ENCODE peak calls at places on chromosome 13, in ten cellular contexts. O is cerebellar cortex; E is OCI-LY7; J is caudate nucleus; M is stimulated activated CD4-positive, alpha-beta T cell treated with anti-CD3 and anti-CD28 coated beads, TNF-alpha, amount 100 ng/mL, for 48 hours; K is stimulated activated CD8-positive, alpha-beta memory T cell treated with anti-CD3 and anti-CD28 coated beads, Interleukin-4, amount 100 ng/mL, for 48 hours; A is left ventricle myocardium superior; D is amniotic epithelial cell; S is T-helper 9 cell; Y is GM13977. Z is an unnamed sample.

GRCh38 chr13:46168341-46168740 is 13.6 kb downstream of the LCP1 start:
- DNase-seq in J (no peak), M (no peak), S (no peak), Y (no peak), K (peak; percentile 64), E (no peak), A (no peak), D (peak; percentile 68), O (no peak), Z (peak; percentile 43)

GRCh38 chr13:46035066-46035465 is 17.5 kb downstream of the ZC3H13 start:
- DNase-seq in J (no peak), E (no peak), Y (no peak), S (no peak), M (no peak), O (no peak), A (no peak), K (no peak), D (no peak), Z (no peak)

GRCh38 chr13:94345374-94346195 is 133.9 kb downstream of the DCT start:
- DNase-seq in E (peak; percentile 1), S (no peak), M (no peak), A (no peak), Y (no peak), O (no peak), K (no peak), D (peak; percentile 46), J (no peak), Z (peak; percentile 70)

GRCh38 chr13:59659981-59660380 is 503.7 kb downstream of the DIAPH3 start:
- DNase-seq in S (no peak), Y (no peak), J (no peak), E (no peak), K (no peak), O (no peak), D (no peak), M (no peak), A (no peak), Z (no peak)

GRCh38 chr13:27808866-27809546 is 16.7 kb downstream of the GSX1 start:
- DNase-seq in O (no peak), M (no peak), E (no peak), J (no peak), Y (no peak), K (no peak), A (no peak), D (no peak), S (no peak), Z (no peak)

GRCh38 chr13:100461309-100462035 is 127.1 kb downstream of the GGACT start:
- DNase-seq in K (no peak), J (no peak), A (no peak), Y (no peak), D (peak; percentile 33), E (no peak), O (no peak), S (no peak), M (no peak), Z (no peak)

GRCh38 chr13:107942030-107942617 is 273.2 kb downstream of the LIG4 start:
- DNase-seq in Y (no peak), M (no peak), O (no peak), E (no peak), S (no peak), A (no peak), D (no peak), K (no peak), J (no peak), Z (no peak)

GRCh38 chr13:20159646-20160345 is 1.1 kb downstream of the GJA3 start:
- DNase-seq in M (no peak), E (no peak), J (no peak), K (no peak), O (no peak), A (no peak), S (no peak), D (peak; percentile 27), Y (no peak), Z (peak; percentile 32)

GRCh38 chr13:33628662-33629061 is 189.3 kb upstream of the RFC3 start:
- DNase-seq in A (no peak), J (no peak), E (no peak), K (no peak), O (no peak), Y (no peak), M (no peak), S (no peak), D (no peak), Z (no peak)

GRCh38 chr13:95087746-95088305 is 213.4 kb downstream of the ABCC4 start:
- DNase-seq in D (peak; percentile 96), K (no peak), E (no peak), O (no peak), S (no peak), J (no peak), A (no peak), M (no peak), Y (no peak), Z (peak; percentile 78)

GRCh38 chr13:98957731-98958442 is 20.0 kb downstream of the DOCK9 start:
- DNase-seq in E (no peak), J (no peak), S (no peak), O (no peak), M (no peak), Y (no peak), K (no peak), D (no peak), A (no peak), Z (no peak)

GRCh38 chr13:28658539-28658795 is 463 bp upstream of the POMP start:
- DNase-seq in O (no peak), M (no peak), K (no peak), A (no peak), Y (no peak), D (no peak), J (no peak), E (no peak), S (no peak), Z (no peak)

GRCh38 chr13:113077953-113078894 is 27.4 kb upstream of the F7 start:
- DNase-seq in Y (no peak), S (no peak), E (no peak), J (no peak), A (peak; percentile 21), O (no peak), M (no peak), K (no peak), D (no peak), Z (no peak)

GRCh38 chr13:90201198-90201597 is 1146.3 kb upstream of the MIR17HG start:
- DNase-seq in J (no peak), O (no peak), S (no peak), M (no peak), K (no peak), D (peak; percentile 91), E (no peak), Y (no peak), A (peak; percentile 34), Z (peak; percentile 29)

GRCh38 chr13:45623516-45624090 is 8.1 kb upstream of the ERICH6B start:
- DNase-seq in M (no peak), S (no peak), O (peak; percentile 4), Y (peak; percentile 45), K (no peak), E (peak; percentile 14), D (peak; percentile 11), J (no peak), A (no peak), Z (peak; percentile 39)

GRCh38 chr13:21060063-21060826 is 1.1 kb downstream of the LATS2 start:
- DNase-seq in J (no peak), S (no peak), A (peak; percentile 82), D (peak; percentile 56), Y (peak; percentile 50), K (peak; percentile 33), E (no peak), M (no peak), O (peak; percentile 43), Z (peak; percentile 59)

GRCh38 chr13:40149611-40150283 is 494.3 kb downstream of the COG6 start:
- DNase-seq in K (no peak), A (no peak), M (no peak), S (no peak), Y (no peak), D (peak; percentile 99), J (no peak), E (no peak), O (no peak), Z (peak; percentile 95)

GRCh38 chr13:19060311-19061002 is 121.2 kb downstream of the TUBA3C start:
- DNase-seq in D (no peak), E (no peak), K (no peak), O (no peak), J (no peak), S (no peak), A (no peak), Y (no peak), M (no peak), Z (no peak)

GRCh38 chr13:28138756-28139470 is 568 bp downstream of the PAN3 start:
- DNase-seq in E (peak; percentile 84), J (peak; percentile 78), A (peak; percentile 85), Y (peak; percentile 85), M (peak; percentile 73), S (peak; percentile 83), O (peak; percentile 74), K (peak; percentile 92), D (peak; percentile 96), Z (peak; percentile 96)

GRCh38 chr13:91450913-91451312 is 52.5 kb downstream of the GPC5 start:
- DNase-seq in S (no peak), E (no peak), J (no peak), A (no peak), Y (no peak), K (no peak), O (no peak), D (no peak), M (no peak), Z (no peak)

GRCh38 chr13:98447881-98448641 is 128.8 kb downstream of the STK24 start:
- DNase-seq in E (peak; percentile 70), O (peak; percentile 59), D (peak; percentile 36), K (peak; percentile 42), M (no peak), S (peak; percentile 21), Y (no peak), J (peak; percentile 43), A (peak; percentile 75), Z (no peak)

GRCh38 chr13:50241479-50241878 is 226.2 kb downstream of the KCNRG start:
- DNase-seq in K (no peak), A (no peak), M (no peak), S (no peak), D (no peak), E (no peak), O (no peak), Y (no peak), J (no peak), Z (peak; percentile 3)

GRCh38 chr13:27006519-27007161 is 165.0 kb downstream of the USP12 start:
- DNase-seq in J (peak; percentile 28), D (peak; percentile 33), Y (no peak), O (peak; percentile 45), M (no peak), S (no peak), K (no peak), E (no peak), A (peak; percentile 36), Z (peak; percentile 36)

GRCh38 chr13:87656311-87656710 is 14.9 kb upstream of the SLITRK5 start:
- DNase-seq in O (no peak), Y (no peak), A (no peak), S (no peak), M (no peak), D (no peak), K (no peak), E (no peak), J (no peak), Z (no peak)

GRCh38 chr13:110382229-110382628 is 75.1 kb downstream of the COL4A2 start:
- DNase-seq in J (no peak), O (no peak), D (peak; percentile 90), E (no peak), S (no peak), Y (no peak), A (no peak), M (no peak), K (no peak), Z (peak; percentile 92)

GRCh38 chr13:89465366-89465765 is 1794.2 kb downstream of the SLITRK5 start:
- DNase-seq in K (no peak), E (no peak), O (no peak), M (no peak), D (peak; percentile 85), Y (no peak), A (no peak), S (no peak), J (no peak), Z (peak; percentile 7)

GRCh38 chr13:50521750-50522149 is 321.7 kb downstream of the DLEU7 start:
- DNase-seq in K (no peak), O (no peak), D (peak; percentile 89), A (no peak), J (no peak), E (peak; percentile 1), M (no peak), Y (no peak), S (no peak), Z (peak; percentile 60)

GRCh38 chr13:39102981-39103490 is 64.8 kb downstream of the NHLRC3 start:
- DNase-seq in A (no peak), K (no peak), M (no peak), O (no peak), E (no peak), Y (no peak), J (no peak), S (no peak), D (no peak), Z (no peak)